ENCODE peak calls at places on chromosomes 7 and 10, in four cellular contexts. S is cardiac fibroblast, N is iPS DF 6.9, G is GM23338. R is an unnamed sample.

GRCh38 chr7:5699951-5700384 is 81.5 kb downstream of the RNF216 start:
- DNase-seq in N (no peak), G (peak), S (no peak), R (no peak)

GRCh38 chr7:30739691-30740090 is 12.2 kb upstream of the INMT start:
- DNase-seq in N (no peak), S (no peak), G (no peak), R (no peak)

GRCh38 chr7:155213385-155213784 is 84.3 kb upstream of the INSIG1 start:
- DNase-seq in S (peak), N (no peak), G (no peak), R (peak)

GRCh38 chr7:86158111-86158510 is 485.6 kb upstream of the GRM3 start:
- DNase-seq in G (no peak), S (no peak), N (no peak), R (no peak)

GRCh38 chr10:14405076-14406065 is 74.6 kb upstream of the FRMD4A start:
- DNase-seq in G (no peak), N (no peak), S (peak), R (peak)

GRCh38 chr10:68154211-68154497 is 44.9 kb downstream of the MYPN start:
- DNase-seq in G (peak), S (peak), N (no peak), R (peak)

GRCh38 chr10:14645239-14645960 is 129.3 kb downstream of the FAM107B start:
- DNase-seq in N (no peak), G (no peak), S (no peak), R (no peak)

GRCh38 chr7:130850960-130851359 is 117.0 kb upstream of the KLF14 start:
- DNase-seq in S (no peak), G (no peak), N (no peak), R (peak)

GRCh38 chr7:100875356-100875751 is 451 bp downstream of the SRRT start:
- DNase-seq in G (peak), N (no peak), S (no peak), R (no peak)

GRCh38 chr10:131923059-131923756 is 22.4 kb downstream of the PPP2R2D start:
- DNase-seq in N (no peak), S (no peak), G (no peak), R (no peak)

GRCh38 chr7:30920584-30921539 is 9.2 kb downstream of the AQP1 start:
- DNase-seq in G (no peak), N (no peak), S (peak), R (peak)

GRCh38 chr7:72308986-72309385 is 103.2 kb downstream of the CALN1 start:
- DNase-seq in S (no peak), N (no peak), G (no peak), R (no peak)

GRCh38 chr7:83918142-83918541 is 269.2 kb upstream of the SEMA3E start:
- DNase-seq in S (no peak), N (no peak), G (no peak), R (no peak)

GRCh38 chr7:47482013-47482761 is 99.7 kb downstream of the TNS3 start:
- DNase-seq in G (no peak), S (peak), N (no peak), R (peak)

GRCh38 chr7:39734605-39735004 is 111.2 kb downstream of the RALA start:
- DNase-seq in S (no peak), N (no peak), G (peak), R (no peak)

GRCh38 chr7:123948122-123948521 is 23.1 kb downstream of the SPAM1 start:
- DNase-seq in G (no peak), S (no peak), N (no peak), R (no peak)

R was measured in foreskin fibroblast.